ENCODE peak calls at places on chromosomes 13 and 19, in nine cellular contexts. One of them, this sample, is unnamed.

GRCh38 chr19:10091892-10092641 is 6.0 kb downstream of the SHFL start:
- DNase-seq in CD4-positive, alpha-beta T cell: no peak
- DNase-seq in mucosa of gallbladder: no peak
- DNase-seq in activated CD4-positive, alpha-beta T cell treated with anti-CD3 and anti-CD28 coated beads for 48 hours: no peak
- DNase-seq in ecto neural progenitor cell: no peak
- DNase-seq in activated naive CD8-positive, alpha-beta T cell treated with anti-CD3 and anti-CD28 coated beads, Interleukin-2, amount 50 U/mL, for 24 hours: no peak
- DNase-seq in esophagus squamous epithelium: no peak
- DNase-seq in left ventricle myocardium inferior: no peak
- DNase-seq in choroid plexus epithelial cell: no peak
- DNase-seq in this sample: no peak

GRCh38 chr13:28492527-28493367 is 2.2 kb downstream of the FLT1 start:
- DNase-seq in CD4-positive, alpha-beta T cell: no peak
- DNase-seq in esophagus squamous epithelium: no peak
- DNase-seq in left ventricle myocardium inferior: no peak
- DNase-seq in activated naive CD8-positive, alpha-beta T cell treated with anti-CD3 and anti-CD28 coated beads, Interleukin-2, amount 50 U/mL, for 24 hours: peak; percentile 22
- DNase-seq in choroid plexus epithelial cell: no peak
- DNase-seq in activated CD4-positive, alpha-beta T cell treated with anti-CD3 and anti-CD28 coated beads for 48 hours: peak; percentile 63
- DNase-seq in ecto neural progenitor cell: no peak
- DNase-seq in mucosa of gallbladder: no peak
- DNase-seq in this sample: peak; percentile 79

GRCh38 chr19:13104848-13105646 is 2.4 kb upstream of the LYL1 start:
- DNase-seq in activated CD4-positive, alpha-beta T cell treated with anti-CD3 and anti-CD28 coated beads for 48 hours: peak; percentile 42
- DNase-seq in ecto neural progenitor cell: peak; percentile 42
- DNase-seq in choroid plexus epithelial cell: no peak
- DNase-seq in esophagus squamous epithelium: no peak
- DNase-seq in CD4-positive, alpha-beta T cell: no peak
- DNase-seq in activated naive CD8-positive, alpha-beta T cell treated with anti-CD3 and anti-CD28 coated beads, Interleukin-2, amount 50 U/mL, for 24 hours: peak; percentile 38
- DNase-seq in mucosa of gallbladder: no peak
- DNase-seq in left ventricle myocardium inferior: no peak
- DNase-seq in this sample: no peak

GRCh38 chr19:36032251-36033104 is at the start of gene CLIP3:
- DNase-seq in esophagus squamous epithelium: no peak
- DNase-seq in left ventricle myocardium inferior: peak; percentile 69
- DNase-seq in activated CD4-positive, alpha-beta T cell treated with anti-CD3 and anti-CD28 coated beads for 48 hours: peak; percentile 57
- DNase-seq in CD4-positive, alpha-beta T cell: peak; percentile 17
- DNase-seq in mucosa of gallbladder: peak; percentile 51
- DNase-seq in activated naive CD8-positive, alpha-beta T cell treated with anti-CD3 and anti-CD28 coated beads, Interleukin-2, amount 50 U/mL, for 24 hours: peak; percentile 46
- DNase-seq in choroid plexus epithelial cell: peak; percentile 71
- DNase-seq in ecto neural progenitor cell: peak; percentile 90
- DNase-seq in this sample: peak; percentile 75

GRCh38 chr13:112562254-112562653 is 25.7 kb downstream of the TUBGCP3 start:
- DNase-seq in left ventricle myocardium inferior: no peak
- DNase-seq in activated CD4-positive, alpha-beta T cell treated with anti-CD3 and anti-CD28 coated beads for 48 hours: no peak
- DNase-seq in choroid plexus epithelial cell: no peak
- DNase-seq in mucosa of gallbladder: no peak
- DNase-seq in ecto neural progenitor cell: no peak
- DNase-seq in CD4-positive, alpha-beta T cell: no peak
- DNase-seq in activated naive CD8-positive, alpha-beta T cell treated with anti-CD3 and anti-CD28 coated beads, Interleukin-2, amount 50 U/mL, for 24 hours: no peak
- DNase-seq in esophagus squamous epithelium: no peak
- DNase-seq in this sample: no peak

GRCh38 chr19:41847351-41848105 is 2.7 kb downstream of the DMRTC2 start:
- DNase-seq in left ventricle myocardium inferior: no peak
- DNase-seq in activated CD4-positive, alpha-beta T cell treated with anti-CD3 and anti-CD28 coated beads for 48 hours: no peak
- DNase-seq in ecto neural progenitor cell: no peak
- DNase-seq in esophagus squamous epithelium: no peak
- DNase-seq in activated naive CD8-positive, alpha-beta T cell treated with anti-CD3 and anti-CD28 coated beads, Interleukin-2, amount 50 U/mL, for 24 hours: no peak
- DNase-seq in mucosa of gallbladder: no peak
- DNase-seq in CD4-positive, alpha-beta T cell: no peak
- DNase-seq in choroid plexus epithelial cell: no peak
- DNase-seq in this sample: no peak

GRCh38 chr19:55640043-55640576 is 692 bp upstream of the ZNF580 start:
- DNase-seq in left ventricle myocardium inferior: peak; percentile 65
- DNase-seq in choroid plexus epithelial cell: peak; percentile 83
- DNase-seq in activated naive CD8-positive, alpha-beta T cell treated with anti-CD3 and anti-CD28 coated beads, Interleukin-2, amount 50 U/mL, for 24 hours: peak; percentile 73
- DNase-seq in ecto neural progenitor cell: no peak
- DNase-seq in esophagus squamous epithelium: no peak
- DNase-seq in CD4-positive, alpha-beta T cell: peak; percentile 67
- DNase-seq in activated CD4-positive, alpha-beta T cell treated with anti-CD3 and anti-CD28 coated beads for 48 hours: peak; percentile 87
- DNase-seq in mucosa of gallbladder: peak; percentile 73
- DNase-seq in this sample: peak; percentile 71

GRCh38 chr13:24353736-24354135 is 44.4 kb downstream of the C1QTNF9 start:
- DNase-seq in CD4-positive, alpha-beta T cell: no peak
- DNase-seq in esophagus squamous epithelium: no peak
- DNase-seq in choroid plexus epithelial cell: no peak
- DNase-seq in mucosa of gallbladder: no peak
- DNase-seq in activated CD4-positive, alpha-beta T cell treated with anti-CD3 and anti-CD28 coated beads for 48 hours: no peak
- DNase-seq in left ventricle myocardium inferior: no peak
- DNase-seq in ecto neural progenitor cell: no peak
- DNase-seq in activated naive CD8-positive, alpha-beta T cell treated with anti-CD3 and anti-CD28 coated beads, Interleukin-2, amount 50 U/mL, for 24 hours: no peak
- DNase-seq in this sample: no peak

GRCh38 chr19:13091400-13092161 is 11.1 kb downstream of the LYL1 start:
- DNase-seq in ecto neural progenitor cell: no peak
- DNase-seq in activated CD4-positive, alpha-beta T cell treated with anti-CD3 and anti-CD28 coated beads for 48 hours: no peak
- DNase-seq in CD4-positive, alpha-beta T cell: no peak
- DNase-seq in mucosa of gallbladder: peak; percentile 63
- DNase-seq in choroid plexus epithelial cell: peak; percentile 86
- DNase-seq in esophagus squamous epithelium: no peak
- DNase-seq in activated naive CD8-positive, alpha-beta T cell treated with anti-CD3 and anti-CD28 coated beads, Interleukin-2, amount 50 U/mL, for 24 hours: no peak
- DNase-seq in left ventricle myocardium inferior: peak; percentile 62
- DNase-seq in this sample: no peak

GRCh38 chr19:56748443-56748842 is 76.9 kb upstream of the ZNF835 start:
- DNase-seq in activated naive CD8-positive, alpha-beta T cell treated with anti-CD3 and anti-CD28 coated beads, Interleukin-2, amount 50 U/mL, for 24 hours: no peak
- DNase-seq in mucosa of gallbladder: peak; percentile 23
- DNase-seq in activated CD4-positive, alpha-beta T cell treated with anti-CD3 and anti-CD28 coated beads for 48 hours: no peak
- DNase-seq in CD4-positive, alpha-beta T cell: no peak
- DNase-seq in ecto neural progenitor cell: no peak
- DNase-seq in esophagus squamous epithelium: no peak
- DNase-seq in left ventricle myocardium inferior: no peak
- DNase-seq in choroid plexus epithelial cell: peak; percentile 18
- DNase-seq in this sample: no peak

GRCh38 chr13:45180713-45181601 is 19.9 kb downstream of the KCTD4 start:
- DNase-seq in choroid plexus epithelial cell: no peak
- DNase-seq in activated naive CD8-positive, alpha-beta T cell treated with anti-CD3 and anti-CD28 coated beads, Interleukin-2, amount 50 U/mL, for 24 hours: no peak
- DNase-seq in left ventricle myocardium inferior: no peak
- DNase-seq in ecto neural progenitor cell: no peak
- DNase-seq in mucosa of gallbladder: no peak
- DNase-seq in esophagus squamous epithelium: no peak
- DNase-seq in activated CD4-positive, alpha-beta T cell treated with anti-CD3 and anti-CD28 coated beads for 48 hours: no peak
- DNase-seq in CD4-positive, alpha-beta T cell: no peak
- DNase-seq in this sample: no peak

GRCh38 chr13:23434431-23434830 is 929 bp upstream of the SACS start:
- DNase-seq in choroid plexus epithelial cell: no peak
- DNase-seq in ecto neural progenitor cell: no peak
- DNase-seq in activated CD4-positive, alpha-beta T cell treated with anti-CD3 and anti-CD28 coated beads for 48 hours: no peak
- DNase-seq in activated naive CD8-positive, alpha-beta T cell treated with anti-CD3 and anti-CD28 coated beads, Interleukin-2, amount 50 U/mL, for 24 hours: no peak
- DNase-seq in CD4-positive, alpha-beta T cell: no peak
- DNase-seq in left ventricle myocardium inferior: no peak
- DNase-seq in mucosa of gallbladder: no peak
- DNase-seq in esophagus squamous epithelium: no peak
- DNase-seq in this sample: no peak

GRCh38 chr13:111390522-111391270 is 70.3 kb downstream of the TEX29 start:
- DNase-seq in mucosa of gallbladder: no peak
- DNase-seq in activated CD4-positive, alpha-beta T cell treated with anti-CD3 and anti-CD28 coated beads for 48 hours: no peak
- DNase-seq in choroid plexus epithelial cell: no peak
- DNase-seq in left ventricle myocardium inferior: no peak
- DNase-seq in CD4-positive, alpha-beta T cell: no peak
- DNase-seq in esophagus squamous epithelium: no peak
- DNase-seq in activated naive CD8-positive, alpha-beta T cell treated with anti-CD3 and anti-CD28 coated beads, Interleukin-2, amount 50 U/mL, for 24 hours: no peak
- DNase-seq in ecto neural progenitor cell: peak; percentile 39
- DNase-seq in this sample: no peak

GRCh38 chr19:49895566-49896297 is 955 bp downstream of the IL4I1 start:
- DNase-seq in esophagus squamous epithelium: no peak
- DNase-seq in choroid plexus epithelial cell: no peak
- DNase-seq in left ventricle myocardium inferior: no peak
- DNase-seq in ecto neural progenitor cell: no peak
- DNase-seq in CD4-positive, alpha-beta T cell: no peak
- DNase-seq in activated CD4-positive, alpha-beta T cell treated with anti-CD3 and anti-CD28 coated beads for 48 hours: peak; percentile 62
- DNase-seq in mucosa of gallbladder: no peak
- DNase-seq in activated naive CD8-positive, alpha-beta T cell treated with anti-CD3 and anti-CD28 coated beads, Interleukin-2, amount 50 U/mL, for 24 hours: no peak
- DNase-seq in this sample: no peak

GRCh38 chr19:8148410-8149231 is 771 bp downstream of the FBN3 start:
- DNase-seq in mucosa of gallbladder: no peak
- DNase-seq in activated naive CD8-positive, alpha-beta T cell treated with anti-CD3 and anti-CD28 coated beads, Interleukin-2, amount 50 U/mL, for 24 hours: no peak
- DNase-seq in ecto neural progenitor cell: peak; percentile 84
- DNase-seq in choroid plexus epithelial cell: no peak
- DNase-seq in CD4-positive, alpha-beta T cell: no peak
- DNase-seq in esophagus squamous epithelium: no peak
- DNase-seq in left ventricle myocardium inferior: no peak
- DNase-seq in activated CD4-positive, alpha-beta T cell treated with anti-CD3 and anti-CD28 coated beads for 48 hours: peak; percentile 11
- DNase-seq in this sample: no peak

GRCh38 chr13:34155931-34156607 is 338.1 kb downstream of the RFC3 start:
- DNase-seq in ecto neural progenitor cell: no peak
- DNase-seq in mucosa of gallbladder: no peak
- DNase-seq in CD4-positive, alpha-beta T cell: no peak
- DNase-seq in activated naive CD8-positive, alpha-beta T cell treated with anti-CD3 and anti-CD28 coated beads, Interleukin-2, amount 50 U/mL, for 24 hours: no peak
- DNase-seq in choroid plexus epithelial cell: peak; percentile 57
- DNase-seq in left ventricle myocardium inferior: no peak
- DNase-seq in activated CD4-positive, alpha-beta T cell treated with anti-CD3 and anti-CD28 coated beads for 48 hours: peak; percentile 4
- DNase-seq in esophagus squamous epithelium: no peak
- DNase-seq in this sample: peak; percentile 81

GRCh38 chr19:45972944-45973525 is 630 bp downstream of the NOVA2 start:
- DNase-seq in activated naive CD8-positive, alpha-beta T cell treated with anti-CD3 and anti-CD28 coated beads, Interleukin-2, amount 50 U/mL, for 24 hours: no peak
- DNase-seq in mucosa of gallbladder: no peak
- DNase-seq in ecto neural progenitor cell: peak; percentile 66
- DNase-seq in activated CD4-positive, alpha-beta T cell treated with anti-CD3 and anti-CD28 coated beads for 48 hours: no peak
- DNase-seq in CD4-positive, alpha-beta T cell: no peak
- DNase-seq in left ventricle myocardium inferior: no peak
- DNase-seq in esophagus squamous epithelium: no peak
- DNase-seq in choroid plexus epithelial cell: no peak
- DNase-seq in this sample: no peak

GRCh38 chr13:27168086-27168485 is 3.5 kb downstream of the USP12 start:
- DNase-seq in mucosa of gallbladder: no peak
- DNase-seq in left ventricle myocardium inferior: no peak
- DNase-seq in choroid plexus epithelial cell: no peak
- DNase-seq in ecto neural progenitor cell: no peak
- DNase-seq in CD4-positive, alpha-beta T cell: no peak
- DNase-seq in esophagus squamous epithelium: no peak
- DNase-seq in activated naive CD8-positive, alpha-beta T cell treated with anti-CD3 and anti-CD28 coated beads, Interleukin-2, amount 50 U/mL, for 24 hours: no peak
- DNase-seq in activated CD4-positive, alpha-beta T cell treated with anti-CD3 and anti-CD28 coated beads for 48 hours: no peak
- DNase-seq in this sample: no peak